ENCODE peak calls at places on chromosome 9, in seven cellular contexts. W is D341Med, Q is AG09319, D is iris pigment epithelial cell, G is T-cell, N is A549, U is lower leg skin. H is an unnamed sample.

GRCh38 chr9:14343948-14344547 is 30.1 kb upstream of the NFIB start:
- DNase-seq in Q (no peak), W (no peak), D (no peak), N (peak), G (no peak), U (peak), H (no peak)

GRCh38 chr9:79812507-79813261 is 240.9 kb downstream of the TLE4 start:
- DNase-seq in U (no peak), G (no peak), D (peak), W (no peak), N (no peak), Q (no peak), H (no peak)

GRCh38 chr9:136482046-136482792 is 621 bp downstream of the SEC16A start:
- DNase-seq in N (peak), W (no peak), Q (no peak), D (peak), G (no peak), U (no peak), H (peak)

GRCh38 chr9:103037508-103038477 is 42.7 kb downstream of the CYLC2 start:
- DNase-seq in W (no peak), D (peak), N (no peak), G (no peak), U (peak), Q (no peak), H (no peak)

GRCh38 chr9:16345902-16346301 is 524.6 kb downstream of the BNC2 start:
- DNase-seq in D (no peak), W (no peak), G (no peak), N (no peak), Q (no peak), U (no peak), H (no peak)

GRCh38 chr9:93678199-93679019 is 102.0 kb downstream of the PHF2 start:
- DNase-seq in G (no peak), W (peak), D (no peak), U (peak), Q (no peak), N (no peak), H (no peak)

GRCh38 chr9:18438300-18438925 is 35.5 kb upstream of the ADAMTSL1 start:
- DNase-seq in D (peak), U (peak), N (no peak), W (no peak), Q (no peak), G (no peak), H (no peak)

GRCh38 chr9:78316151-78316892 is 19.4 kb downstream of the PSAT1 start:
- DNase-seq in U (peak), G (no peak), N (no peak), W (no peak), D (no peak), Q (no peak), H (no peak)

GRCh38 chr9:112725961-112726360 is 8.0 kb upstream of the INIP start:
- DNase-seq in U (no peak), Q (no peak), N (no peak), W (no peak), G (no peak), D (no peak), H (no peak)

GRCh38 chr9:69120380-69121154 is 53.5 kb upstream of the TJP2 start:
- DNase-seq in D (no peak), N (no peak), G (no peak), W (no peak), Q (no peak), U (peak), H (no peak)

GRCh38 chr9:136952354-136952855 is 332 bp downstream of the LCN12 start:
- DNase-seq in Q (no peak), D (no peak), U (no peak), W (no peak), G (no peak), N (no peak), H (no peak)

GRCh38 chr9:136255166-136255538 is 9.5 kb upstream of the QSOX2 start:
- DNase-seq in Q (no peak), D (peak), W (no peak), N (no peak), U (no peak), G (no peak), H (no peak)

GRCh38 chr9:3768286-3768685 is 242.5 kb upstream of the RFX3 start:
- DNase-seq in D (no peak), W (no peak), U (no peak), N (no peak), G (no peak), Q (no peak), H (peak)

GRCh38 chr9:115170674-115171073 is 52.7 kb upstream of the TNC start:
- DNase-seq in U (no peak), W (no peak), N (peak), G (no peak), D (peak), Q (no peak), H (no peak)

GRCh38 chr9:24257726-24258125 is 288.0 kb downstream of the IZUMO3 start:
- DNase-seq in N (no peak), G (no peak), U (no peak), D (peak), Q (no peak), W (no peak), H (no peak)

GRCh38 chr9:33446507-33447403 is 638 bp downstream of the AQP3 start:
- DNase-seq in D (peak), Q (no peak), U (no peak), N (peak), G (peak), W (peak), H (no peak)

H was measured in GM04503.